ENCODE peak calls at places on chromosomes 6 and 20, in eight cellular contexts. One of them, this sample, is unnamed.

GRCh38 chr6:34652263-34652662 is 44.3 kb downstream of the ILRUN start:
- DNase-seq in IMR-90: no peak
- DNase-seq in mesendoderm: no peak
- DNase-seq in activated T-helper 1 cell treated with anti-CD3 and anti-CD28 coated beads, Interleukin-2, amount 50 U/mL, for 16 hours: no peak
- DNase-seq in GM19239: no peak
- DNase-seq in posterior cingulate gyrus: no peak
- DNase-seq in stimulated activated CD4-positive, alpha-beta T cell treated with anti-CD3 and anti-CD28 coated beads, Interleukin-12 subunit alpha, Interleukin-12 subunit beta, amount 100 ng/mL, for 24 hours: no peak
- DNase-seq in activated T-cell treated with anti-CD3 and anti-CD28 coated beads for 48 hours: no peak
- DNase-seq in this sample: no peak

GRCh38 chr6:142482249-142482648 is 180.4 kb downstream of the ADGRG6 start:
- DNase-seq in IMR-90: peak
- DNase-seq in mesendoderm: no peak
- DNase-seq in activated T-helper 1 cell treated with anti-CD3 and anti-CD28 coated beads, Interleukin-2, amount 50 U/mL, for 16 hours: no peak
- DNase-seq in GM19239: no peak
- DNase-seq in posterior cingulate gyrus: no peak
- DNase-seq in stimulated activated CD4-positive, alpha-beta T cell treated with anti-CD3 and anti-CD28 coated beads, Interleukin-12 subunit alpha, Interleukin-12 subunit beta, amount 100 ng/mL, for 24 hours: no peak
- DNase-seq in activated T-cell treated with anti-CD3 and anti-CD28 coated beads for 48 hours: no peak
- DNase-seq in this sample: no peak

GRCh38 chr6:9540534-9541126 is 874.2 kb downstream of the TFAP2A start:
- DNase-seq in IMR-90: peak
- DNase-seq in mesendoderm: peak
- DNase-seq in activated T-helper 1 cell treated with anti-CD3 and anti-CD28 coated beads, Interleukin-2, amount 50 U/mL, for 16 hours: no peak
- DNase-seq in GM19239: peak
- DNase-seq in posterior cingulate gyrus: no peak
- DNase-seq in stimulated activated CD4-positive, alpha-beta T cell treated with anti-CD3 and anti-CD28 coated beads, Interleukin-12 subunit alpha, Interleukin-12 subunit beta, amount 100 ng/mL, for 24 hours: no peak
- DNase-seq in activated T-cell treated with anti-CD3 and anti-CD28 coated beads for 48 hours: no peak
- DNase-seq in this sample: peak

GRCh38 chr6:120764312-120764711 is 570.0 kb downstream of the TBC1D32 start:
- DNase-seq in IMR-90: no peak
- DNase-seq in mesendoderm: peak
- DNase-seq in activated T-helper 1 cell treated with anti-CD3 and anti-CD28 coated beads, Interleukin-2, amount 50 U/mL, for 16 hours: no peak
- DNase-seq in GM19239: no peak
- DNase-seq in posterior cingulate gyrus: no peak
- DNase-seq in stimulated activated CD4-positive, alpha-beta T cell treated with anti-CD3 and anti-CD28 coated beads, Interleukin-12 subunit alpha, Interleukin-12 subunit beta, amount 100 ng/mL, for 24 hours: no peak
- DNase-seq in activated T-cell treated with anti-CD3 and anti-CD28 coated beads for 48 hours: no peak
- DNase-seq in this sample: no peak

GRCh38 chr20:37295001-37295400 is 5.5 kb downstream of the MANBAL start:
- DNase-seq in IMR-90: peak
- DNase-seq in mesendoderm: peak
- DNase-seq in activated T-helper 1 cell treated with anti-CD3 and anti-CD28 coated beads, Interleukin-2, amount 50 U/mL, for 16 hours: no peak
- DNase-seq in GM19239: no peak
- DNase-seq in posterior cingulate gyrus: no peak
- DNase-seq in stimulated activated CD4-positive, alpha-beta T cell treated with anti-CD3 and anti-CD28 coated beads, Interleukin-12 subunit alpha, Interleukin-12 subunit beta, amount 100 ng/mL, for 24 hours: no peak
- DNase-seq in activated T-cell treated with anti-CD3 and anti-CD28 coated beads for 48 hours: no peak
- DNase-seq in this sample: no peak

GRCh38 chr6:108616973-108617372 is 56.3 kb downstream of the FOXO3 start:
- DNase-seq in IMR-90: no peak
- DNase-seq in mesendoderm: no peak
- DNase-seq in activated T-helper 1 cell treated with anti-CD3 and anti-CD28 coated beads, Interleukin-2, amount 50 U/mL, for 16 hours: no peak
- DNase-seq in GM19239: no peak
- DNase-seq in posterior cingulate gyrus: no peak
- DNase-seq in stimulated activated CD4-positive, alpha-beta T cell treated with anti-CD3 and anti-CD28 coated beads, Interleukin-12 subunit alpha, Interleukin-12 subunit beta, amount 100 ng/mL, for 24 hours: no peak
- DNase-seq in activated T-cell treated with anti-CD3 and anti-CD28 coated beads for 48 hours: no peak
- DNase-seq in this sample: no peak

GRCh38 chr6:26485401-26485800 is 14.7 kb upstream of the BTN1A1 start:
- DNase-seq in IMR-90: no peak
- DNase-seq in mesendoderm: no peak
- DNase-seq in activated T-helper 1 cell treated with anti-CD3 and anti-CD28 coated beads, Interleukin-2, amount 50 U/mL, for 16 hours: no peak
- DNase-seq in GM19239: no peak
- DNase-seq in posterior cingulate gyrus: no peak
- DNase-seq in stimulated activated CD4-positive, alpha-beta T cell treated with anti-CD3 and anti-CD28 coated beads, Interleukin-12 subunit alpha, Interleukin-12 subunit beta, amount 100 ng/mL, for 24 hours: no peak
- DNase-seq in activated T-cell treated with anti-CD3 and anti-CD28 coated beads for 48 hours: no peak
- DNase-seq in this sample: no peak

GRCh38 chr6:146550911-146551310 is 7.3 kb downstream of the RAB32 start:
- DNase-seq in IMR-90: peak
- DNase-seq in mesendoderm: no peak
- DNase-seq in activated T-helper 1 cell treated with anti-CD3 and anti-CD28 coated beads, Interleukin-2, amount 50 U/mL, for 16 hours: no peak
- DNase-seq in GM19239: no peak
- DNase-seq in posterior cingulate gyrus: no peak
- DNase-seq in stimulated activated CD4-positive, alpha-beta T cell treated with anti-CD3 and anti-CD28 coated beads, Interleukin-12 subunit alpha, Interleukin-12 subunit beta, amount 100 ng/mL, for 24 hours: no peak
- DNase-seq in activated T-cell treated with anti-CD3 and anti-CD28 coated beads for 48 hours: no peak
- DNase-seq in this sample: no peak

GRCh38 chr20:60066438-60066823 is 108.2 kb downstream of the CDH26 start:
- DNase-seq in IMR-90: no peak
- DNase-seq in mesendoderm: no peak
- DNase-seq in activated T-helper 1 cell treated with anti-CD3 and anti-CD28 coated beads, Interleukin-2, amount 50 U/mL, for 16 hours: no peak
- DNase-seq in GM19239: no peak
- DNase-seq in posterior cingulate gyrus: no peak
- DNase-seq in stimulated activated CD4-positive, alpha-beta T cell treated with anti-CD3 and anti-CD28 coated beads, Interleukin-12 subunit alpha, Interleukin-12 subunit beta, amount 100 ng/mL, for 24 hours: no peak
- DNase-seq in activated T-cell treated with anti-CD3 and anti-CD28 coated beads for 48 hours: no peak
- DNase-seq in this sample: no peak

GRCh38 chr6:151999194-151999593 is 191.7 kb downstream of the ESR1 start:
- DNase-seq in IMR-90: no peak
- DNase-seq in mesendoderm: no peak
- DNase-seq in activated T-helper 1 cell treated with anti-CD3 and anti-CD28 coated beads, Interleukin-2, amount 50 U/mL, for 16 hours: no peak
- DNase-seq in GM19239: no peak
- DNase-seq in posterior cingulate gyrus: no peak
- DNase-seq in stimulated activated CD4-positive, alpha-beta T cell treated with anti-CD3 and anti-CD28 coated beads, Interleukin-12 subunit alpha, Interleukin-12 subunit beta, amount 100 ng/mL, for 24 hours: no peak
- DNase-seq in activated T-cell treated with anti-CD3 and anti-CD28 coated beads for 48 hours: no peak
- DNase-seq in this sample: no peak

GRCh38 chr20:10492065-10492464 is 57.0 kb downstream of the SLX4IP start:
- DNase-seq in IMR-90: peak
- DNase-seq in mesendoderm: no peak
- DNase-seq in activated T-helper 1 cell treated with anti-CD3 and anti-CD28 coated beads, Interleukin-2, amount 50 U/mL, for 16 hours: no peak
- DNase-seq in GM19239: no peak
- DNase-seq in posterior cingulate gyrus: no peak
- DNase-seq in stimulated activated CD4-positive, alpha-beta T cell treated with anti-CD3 and anti-CD28 coated beads, Interleukin-12 subunit alpha, Interleukin-12 subunit beta, amount 100 ng/mL, for 24 hours: no peak
- DNase-seq in activated T-cell treated with anti-CD3 and anti-CD28 coated beads for 48 hours: no peak
- DNase-seq in this sample: no peak

GRCh38 chr6:3284436-3284876 is 25.7 kb downstream of the PSMG4 start:
- DNase-seq in IMR-90: no peak
- DNase-seq in mesendoderm: no peak
- DNase-seq in activated T-helper 1 cell treated with anti-CD3 and anti-CD28 coated beads, Interleukin-2, amount 50 U/mL, for 16 hours: no peak
- DNase-seq in GM19239: no peak
- DNase-seq in posterior cingulate gyrus: peak
- DNase-seq in stimulated activated CD4-positive, alpha-beta T cell treated with anti-CD3 and anti-CD28 coated beads, Interleukin-12 subunit alpha, Interleukin-12 subunit beta, amount 100 ng/mL, for 24 hours: no peak
- DNase-seq in activated T-cell treated with anti-CD3 and anti-CD28 coated beads for 48 hours: no peak
- DNase-seq in this sample: no peak

GRCh38 chr6:110039996-110040383 is 61.9 kb downstream of the GPR6 start:
- DNase-seq in IMR-90: peak
- DNase-seq in mesendoderm: peak
- DNase-seq in activated T-helper 1 cell treated with anti-CD3 and anti-CD28 coated beads, Interleukin-2, amount 50 U/mL, for 16 hours: no peak
- DNase-seq in GM19239: no peak
- DNase-seq in posterior cingulate gyrus: no peak
- DNase-seq in stimulated activated CD4-positive, alpha-beta T cell treated with anti-CD3 and anti-CD28 coated beads, Interleukin-12 subunit alpha, Interleukin-12 subunit beta, amount 100 ng/mL, for 24 hours: peak
- DNase-seq in activated T-cell treated with anti-CD3 and anti-CD28 coated beads for 48 hours: peak
- DNase-seq in this sample: no peak

GRCh38 chr20:49846206-49846807 is 33.7 kb downstream of the SLC9A8 start:
- DNase-seq in IMR-90: peak
- DNase-seq in mesendoderm: peak
- DNase-seq in activated T-helper 1 cell treated with anti-CD3 and anti-CD28 coated beads, Interleukin-2, amount 50 U/mL, for 16 hours: no peak
- DNase-seq in GM19239: peak
- DNase-seq in posterior cingulate gyrus: no peak
- DNase-seq in stimulated activated CD4-positive, alpha-beta T cell treated with anti-CD3 and anti-CD28 coated beads, Interleukin-12 subunit alpha, Interleukin-12 subunit beta, amount 100 ng/mL, for 24 hours: peak
- DNase-seq in activated T-cell treated with anti-CD3 and anti-CD28 coated beads for 48 hours: peak
- DNase-seq in this sample: peak

GRCh38 chr20:43959079-43959919 is 44.6 kb downstream of the TOX2 start:
- DNase-seq in IMR-90: no peak
- DNase-seq in mesendoderm: no peak
- DNase-seq in activated T-helper 1 cell treated with anti-CD3 and anti-CD28 coated beads, Interleukin-2, amount 50 U/mL, for 16 hours: no peak
- DNase-seq in GM19239: no peak
- DNase-seq in posterior cingulate gyrus: no peak
- DNase-seq in stimulated activated CD4-positive, alpha-beta T cell treated with anti-CD3 and anti-CD28 coated beads, Interleukin-12 subunit alpha, Interleukin-12 subunit beta, amount 100 ng/mL, for 24 hours: no peak
- DNase-seq in activated T-cell treated with anti-CD3 and anti-CD28 coated beads for 48 hours: no peak
- DNase-seq in this sample: no peak

GRCh38 chr6:111552241-111552744 is 53.4 kb downstream of the TRAF3IP2 start:
- DNase-seq in IMR-90: peak
- DNase-seq in mesendoderm: peak
- DNase-seq in activated T-helper 1 cell treated with anti-CD3 and anti-CD28 coated beads, Interleukin-2, amount 50 U/mL, for 16 hours: no peak
- DNase-seq in GM19239: no peak
- DNase-seq in posterior cingulate gyrus: peak
- DNase-seq in stimulated activated CD4-positive, alpha-beta T cell treated with anti-CD3 and anti-CD28 coated beads, Interleukin-12 subunit alpha, Interleukin-12 subunit beta, amount 100 ng/mL, for 24 hours: no peak
- DNase-seq in activated T-cell treated with anti-CD3 and anti-CD28 coated beads for 48 hours: no peak
- DNase-seq in this sample: no peak

GRCh38 chr20:8018928-8019177 is 708 bp downstream of the TMX4 start:
- DNase-seq in IMR-90: peak
- DNase-seq in mesendoderm: no peak
- DNase-seq in activated T-helper 1 cell treated with anti-CD3 and anti-CD28 coated beads, Interleukin-2, amount 50 U/mL, for 16 hours: no peak
- DNase-seq in GM19239: no peak
- DNase-seq in posterior cingulate gyrus: no peak
- DNase-seq in stimulated activated CD4-positive, alpha-beta T cell treated with anti-CD3 and anti-CD28 coated beads, Interleukin-12 subunit alpha, Interleukin-12 subunit beta, amount 100 ng/mL, for 24 hours: no peak
- DNase-seq in activated T-cell treated with anti-CD3 and anti-CD28 coated beads for 48 hours: no peak
- DNase-seq in this sample: no peak

GRCh38 chr20:41386502-41387427 is 20.1 kb upstream of the EMILIN3 start:
- DNase-seq in IMR-90: peak
- DNase-seq in mesendoderm: no peak
- DNase-seq in activated T-helper 1 cell treated with anti-CD3 and anti-CD28 coated beads, Interleukin-2, amount 50 U/mL, for 16 hours: no peak
- DNase-seq in GM19239: no peak
- DNase-seq in posterior cingulate gyrus: no peak
- DNase-seq in stimulated activated CD4-positive, alpha-beta T cell treated with anti-CD3 and anti-CD28 coated beads, Interleukin-12 subunit alpha, Interleukin-12 subunit beta, amount 100 ng/mL, for 24 hours: no peak
- DNase-seq in activated T-cell treated with anti-CD3 and anti-CD28 coated beads for 48 hours: no peak
- DNase-seq in this sample: no peak

GRCh38 chr6:142695016-142695415 is 250.0 kb downstream of the HIVEP2 start:
- DNase-seq in IMR-90: peak
- DNase-seq in mesendoderm: no peak
- DNase-seq in activated T-helper 1 cell treated with anti-CD3 and anti-CD28 coated beads, Interleukin-2, amount 50 U/mL, for 16 hours: no peak
- DNase-seq in GM19239: no peak
- DNase-seq in posterior cingulate gyrus: no peak
- DNase-seq in stimulated activated CD4-positive, alpha-beta T cell treated with anti-CD3 and anti-CD28 coated beads, Interleukin-12 subunit alpha, Interleukin-12 subunit beta, amount 100 ng/mL, for 24 hours: no peak
- DNase-seq in activated T-cell treated with anti-CD3 and anti-CD28 coated beads for 48 hours: no peak
- DNase-seq in this sample: no peak

GRCh38 chr6:13733178-13733851 is 21.7 kb upstream of the RANBP9 start:
- DNase-seq in IMR-90: peak
- DNase-seq in mesendoderm: peak
- DNase-seq in activated T-helper 1 cell treated with anti-CD3 and anti-CD28 coated beads, Interleukin-2, amount 50 U/mL, for 16 hours: no peak
- DNase-seq in GM19239: no peak
- DNase-seq in posterior cingulate gyrus: peak
- DNase-seq in stimulated activated CD4-positive, alpha-beta T cell treated with anti-CD3 and anti-CD28 coated beads, Interleukin-12 subunit alpha, Interleukin-12 subunit beta, amount 100 ng/mL, for 24 hours: no peak
- DNase-seq in activated T-cell treated with anti-CD3 and anti-CD28 coated beads for 48 hours: no peak
- DNase-seq in this sample: no peak

GRCh38 chr6:75940558-75940957 is 131.9 kb downstream of the IMPG1 start:
- DNase-seq in IMR-90: no peak
- DNase-seq in mesendoderm: no peak
- DNase-seq in activated T-helper 1 cell treated with anti-CD3 and anti-CD28 coated beads, Interleukin-2, amount 50 U/mL, for 16 hours: no peak
- DNase-seq in GM19239: no peak
- DNase-seq in posterior cingulate gyrus: no peak
- DNase-seq in stimulated activated CD4-positive, alpha-beta T cell treated with anti-CD3 and anti-CD28 coated beads, Interleukin-12 subunit alpha, Interleukin-12 subunit beta, amount 100 ng/mL, for 24 hours: no peak
- DNase-seq in activated T-cell treated with anti-CD3 and anti-CD28 coated beads for 48 hours: no peak
- DNase-seq in this sample: no peak

GRCh38 chr20:46774943-46775560 is 65.6 kb downstream of the SLC2A10 start:
- DNase-seq in IMR-90: no peak
- DNase-seq in mesendoderm: no peak
- DNase-seq in activated T-helper 1 cell treated with anti-CD3 and anti-CD28 coated beads, Interleukin-2, amount 50 U/mL, for 16 hours: no peak
- DNase-seq in GM19239: no peak
- DNase-seq in posterior cingulate gyrus: no peak
- DNase-seq in stimulated activated CD4-positive, alpha-beta T cell treated with anti-CD3 and anti-CD28 coated beads, Interleukin-12 subunit alpha, Interleukin-12 subunit beta, amount 100 ng/mL, for 24 hours: no peak
- DNase-seq in activated T-cell treated with anti-CD3 and anti-CD28 coated beads for 48 hours: no peak
- DNase-seq in this sample: no peak

GRCh38 chr6:30813623-30814136 is 69.3 kb upstream of the IER3 start:
- DNase-seq in IMR-90: no peak
- DNase-seq in mesendoderm: no peak
- DNase-seq in activated T-helper 1 cell treated with anti-CD3 and anti-CD28 coated beads, Interleukin-2, amount 50 U/mL, for 16 hours: no peak
- DNase-seq in GM19239: no peak
- DNase-seq in posterior cingulate gyrus: no peak
- DNase-seq in stimulated activated CD4-positive, alpha-beta T cell treated with anti-CD3 and anti-CD28 coated beads, Interleukin-12 subunit alpha, Interleukin-12 subunit beta, amount 100 ng/mL, for 24 hours: no peak
- DNase-seq in activated T-cell treated with anti-CD3 and anti-CD28 coated beads for 48 hours: no peak
- DNase-seq in this sample: no peak

GRCh38 chr6:26240981-26241770 is 123.8 kb upstream of the BTN3A2 start:
- DNase-seq in IMR-90: peak
- DNase-seq in mesendoderm: peak
- DNase-seq in activated T-helper 1 cell treated with anti-CD3 and anti-CD28 coated beads, Interleukin-2, amount 50 U/mL, for 16 hours: no peak
- DNase-seq in GM19239: no peak
- DNase-seq in posterior cingulate gyrus: no peak
- DNase-seq in stimulated activated CD4-positive, alpha-beta T cell treated with anti-CD3 and anti-CD28 coated beads, Interleukin-12 subunit alpha, Interleukin-12 subunit beta, amount 100 ng/mL, for 24 hours: peak
- DNase-seq in activated T-cell treated with anti-CD3 and anti-CD28 coated beads for 48 hours: peak
- DNase-seq in this sample: no peak

GRCh38 chr6:113697642-113698410 is 159.3 kb upstream of the MARCKS start:
- DNase-seq in IMR-90: peak
- DNase-seq in mesendoderm: no peak
- DNase-seq in activated T-helper 1 cell treated with anti-CD3 and anti-CD28 coated beads, Interleukin-2, amount 50 U/mL, for 16 hours: no peak
- DNase-seq in GM19239: no peak
- DNase-seq in posterior cingulate gyrus: no peak
- DNase-seq in stimulated activated CD4-positive, alpha-beta T cell treated with anti-CD3 and anti-CD28 coated beads, Interleukin-12 subunit alpha, Interleukin-12 subunit beta, amount 100 ng/mL, for 24 hours: no peak
- DNase-seq in activated T-cell treated with anti-CD3 and anti-CD28 coated beads for 48 hours: no peak
- DNase-seq in this sample: no peak

GRCh38 chr6:4568138-4568537 is 208.1 kb upstream of the CDYL start:
- DNase-seq in IMR-90: no peak
- DNase-seq in mesendoderm: no peak
- DNase-seq in activated T-helper 1 cell treated with anti-CD3 and anti-CD28 coated beads, Interleukin-2, amount 50 U/mL, for 16 hours: no peak
- DNase-seq in GM19239: no peak
- DNase-seq in posterior cingulate gyrus: no peak
- DNase-seq in stimulated activated CD4-positive, alpha-beta T cell treated with anti-CD3 and anti-CD28 coated beads, Interleukin-12 subunit alpha, Interleukin-12 subunit beta, amount 100 ng/mL, for 24 hours: no peak
- DNase-seq in activated T-cell treated with anti-CD3 and anti-CD28 coated beads for 48 hours: no peak
- DNase-seq in this sample: no peak

GRCh38 chr6:167152858-167153257 is 4.9 kb downstream of the GPR31 start:
- DNase-seq in IMR-90: no peak
- DNase-seq in mesendoderm: no peak
- DNase-seq in activated T-helper 1 cell treated with anti-CD3 and anti-CD28 coated beads, Interleukin-2, amount 50 U/mL, for 16 hours: no peak
- DNase-seq in GM19239: no peak
- DNase-seq in posterior cingulate gyrus: no peak
- DNase-seq in stimulated activated CD4-positive, alpha-beta T cell treated with anti-CD3 and anti-CD28 coated beads, Interleukin-12 subunit alpha, Interleukin-12 subunit beta, amount 100 ng/mL, for 24 hours: no peak
- DNase-seq in activated T-cell treated with anti-CD3 and anti-CD28 coated beads for 48 hours: no peak
- DNase-seq in this sample: no peak

GRCh38 chr20:63594043-63594561 is 20.1 kb upstream of the HELZ2 start:
- DNase-seq in IMR-90: peak
- DNase-seq in mesendoderm: no peak
- DNase-seq in activated T-helper 1 cell treated with anti-CD3 and anti-CD28 coated beads, Interleukin-2, amount 50 U/mL, for 16 hours: no peak
- DNase-seq in GM19239: no peak
- DNase-seq in posterior cingulate gyrus: no peak
- DNase-seq in stimulated activated CD4-positive, alpha-beta T cell treated with anti-CD3 and anti-CD28 coated beads, Interleukin-12 subunit alpha, Interleukin-12 subunit beta, amount 100 ng/mL, for 24 hours: no peak
- DNase-seq in activated T-cell treated with anti-CD3 and anti-CD28 coated beads for 48 hours: no peak
- DNase-seq in this sample: no peak

GRCh38 chr6:89826029-89826528 is 3.6 kb upstream of the CASP8AP2 start:
- DNase-seq in IMR-90: peak
- DNase-seq in mesendoderm: peak
- DNase-seq in activated T-helper 1 cell treated with anti-CD3 and anti-CD28 coated beads, Interleukin-2, amount 50 U/mL, for 16 hours: no peak
- DNase-seq in GM19239: no peak
- DNase-seq in posterior cingulate gyrus: no peak
- DNase-seq in stimulated activated CD4-positive, alpha-beta T cell treated with anti-CD3 and anti-CD28 coated beads, Interleukin-12 subunit alpha, Interleukin-12 subunit beta, amount 100 ng/mL, for 24 hours: no peak
- DNase-seq in activated T-cell treated with anti-CD3 and anti-CD28 coated beads for 48 hours: no peak
- DNase-seq in this sample: no peak

GRCh38 chr6:162671580-162672165 is 55.9 kb downstream of the PRKN start:
- DNase-seq in IMR-90: no peak
- DNase-seq in mesendoderm: no peak
- DNase-seq in activated T-helper 1 cell treated with anti-CD3 and anti-CD28 coated beads, Interleukin-2, amount 50 U/mL, for 16 hours: no peak
- DNase-seq in GM19239: no peak
- DNase-seq in posterior cingulate gyrus: no peak
- DNase-seq in stimulated activated CD4-positive, alpha-beta T cell treated with anti-CD3 and anti-CD28 coated beads, Interleukin-12 subunit alpha, Interleukin-12 subunit beta, amount 100 ng/mL, for 24 hours: no peak
- DNase-seq in activated T-cell treated with anti-CD3 and anti-CD28 coated beads for 48 hours: no peak
- DNase-seq in this sample: no peak

GRCh38 chr6:80939936-80940335 is 812.5 kb downstream of the TENT5A start:
- DNase-seq in IMR-90: no peak
- DNase-seq in mesendoderm: no peak
- DNase-seq in activated T-helper 1 cell treated with anti-CD3 and anti-CD28 coated beads, Interleukin-2, amount 50 U/mL, for 16 hours: no peak
- DNase-seq in GM19239: no peak
- DNase-seq in posterior cingulate gyrus: no peak
- DNase-seq in stimulated activated CD4-positive, alpha-beta T cell treated with anti-CD3 and anti-CD28 coated beads, Interleukin-12 subunit alpha, Interleukin-12 subunit beta, amount 100 ng/mL, for 24 hours: no peak
- DNase-seq in activated T-cell treated with anti-CD3 and anti-CD28 coated beads for 48 hours: no peak
- DNase-seq in this sample: no peak

GRCh38 chr6:161434331-161434730 is 160.5 kb upstream of the AGPAT4 start:
- DNase-seq in IMR-90: no peak
- DNase-seq in mesendoderm: no peak
- DNase-seq in activated T-helper 1 cell treated with anti-CD3 and anti-CD28 coated beads, Interleukin-2, amount 50 U/mL, for 16 hours: no peak
- DNase-seq in GM19239: no peak
- DNase-seq in posterior cingulate gyrus: no peak
- DNase-seq in stimulated activated CD4-positive, alpha-beta T cell treated with anti-CD3 and anti-CD28 coated beads, Interleukin-12 subunit alpha, Interleukin-12 subunit beta, amount 100 ng/mL, for 24 hours: no peak
- DNase-seq in activated T-cell treated with anti-CD3 and anti-CD28 coated beads for 48 hours: no peak
- DNase-seq in this sample: no peak

GRCh38 chr6:8277769-8278168 is 157.6 kb downstream of the SLC35B3 start:
- DNase-seq in IMR-90: no peak
- DNase-seq in mesendoderm: peak
- DNase-seq in activated T-helper 1 cell treated with anti-CD3 and anti-CD28 coated beads, Interleukin-2, amount 50 U/mL, for 16 hours: no peak
- DNase-seq in GM19239: no peak
- DNase-seq in posterior cingulate gyrus: no peak
- DNase-seq in stimulated activated CD4-positive, alpha-beta T cell treated with anti-CD3 and anti-CD28 coated beads, Interleukin-12 subunit alpha, Interleukin-12 subunit beta, amount 100 ng/mL, for 24 hours: no peak
- DNase-seq in activated T-cell treated with anti-CD3 and anti-CD28 coated beads for 48 hours: no peak
- DNase-seq in this sample: no peak

GRCh38 chr20:31542201-31542842 is 28.1 kb downstream of the HM13 start:
- DNase-seq in IMR-90: no peak
- DNase-seq in mesendoderm: no peak
- DNase-seq in activated T-helper 1 cell treated with anti-CD3 and anti-CD28 coated beads, Interleukin-2, amount 50 U/mL, for 16 hours: no peak
- DNase-seq in GM19239: no peak
- DNase-seq in posterior cingulate gyrus: no peak
- DNase-seq in stimulated activated CD4-positive, alpha-beta T cell treated with anti-CD3 and anti-CD28 coated beads, Interleukin-12 subunit alpha, Interleukin-12 subunit beta, amount 100 ng/mL, for 24 hours: no peak
- DNase-seq in activated T-cell treated with anti-CD3 and anti-CD28 coated beads for 48 hours: no peak
- DNase-seq in this sample: no peak

This sample was measured in GM12891.